ENCODE peak calls at places on chromosome 13, in five cellular contexts. K is GM10248; F is astrocyte of the hippocampus; U is adipocyte; L is CD4-positive, alpha-beta T cell. M is an unnamed sample.

GRCh38 chr13:67549331-67549730 is 319.2 kb upstream of the PCDH9 start:
- DNase-seq in K (no peak), F (peak; percentile 93), U (peak; percentile 46), L (no peak), M (no peak)

GRCh38 chr13:36680918-36681317 is 7.1 kb downstream of the SERTM1 start:
- DNase-seq in K (no peak), F (no peak), U (no peak), L (no peak), M (no peak)

GRCh38 chr13:48580185-48580803 is 47.4 kb upstream of the RCBTB2 start:
- DNase-seq in K (peak; percentile 20), F (peak; percentile 81), U (peak; percentile 89), L (peak; percentile 64), M (peak; percentile 15)

GRCh38 chr13:97124237-97124636 is 97.9 kb upstream of the MBNL2 start:
- DNase-seq in K (no peak), F (no peak), U (no peak), L (no peak), M (no peak)

GRCh38 chr13:32426981-32427851 is 714 bp downstream of the N4BP2L1 start:
- DNase-seq in K (peak; percentile 48), F (peak; percentile 59), U (peak; percentile 62), L (peak; percentile 66), M (peak; percentile 15)

GRCh38 chr13:80217614-80218456 is 123.1 kb downstream of the SPRY2 start:
- DNase-seq in K (no peak), F (peak; percentile 84), U (no peak), L (no peak), M (no peak)

GRCh38 chr13:114002009-114002544 is 28.2 kb upstream of the C13orf46 start:
- DNase-seq in K (no peak), F (no peak), U (no peak), L (no peak), M (no peak)

GRCh38 chr13:35978607-35979316 is 152.4 kb downstream of the DCLK1 start:
- DNase-seq in K (peak; percentile 54), F (peak; percentile 86), U (peak; percentile 85), L (no peak), M (no peak)

GRCh38 chr13:100478107-100478809 is 110.3 kb downstream of the GGACT start:
- DNase-seq in K (no peak), F (no peak), U (no peak), L (no peak), M (no peak)

GRCh38 chr13:44396963-44397580 is 23.4 kb downstream of the SERP2 start:
- DNase-seq in K (no peak), F (peak; percentile 36), U (peak; percentile 5), L (no peak), M (peak; percentile 23)

GRCh38 chr13:73449258-73449657 is 390.5 kb downstream of the KLF5 start:
- DNase-seq in K (no peak), F (no peak), U (no peak), L (no peak), M (no peak)

GRCh38 chr13:96998071-96998470 is 3.8 kb upstream of the OXGR1 start:
- DNase-seq in K (no peak), F (no peak), U (no peak), L (no peak), M (no peak)